ENCODE peak calls at places on chromosomes 3 and 15, in five cellular contexts. V is foreskin keratinocyte; F is ovary; T is CD8-positive, alpha-beta memory T cell; G is breast epithelium. U is an unnamed sample.

GRCh38 chr3:148101061-148101460 is 596.6 kb upstream of the AGTR1 start:
- DNase-seq in V (no peak), F (no peak), T (no peak), G (no peak), U (no peak)

GRCh38 chr15:61115241-61115640 is 113.9 kb downstream of the RORA start:
- DNase-seq in V (no peak), F (no peak), T (no peak), G (no peak), U (no peak)

GRCh38 chr3:192850501-192850981 is 67.1 kb downstream of the MB21D2 start:
- DNase-seq in V (peak; percentile 98), F (no peak), T (no peak), G (peak; percentile 20), U (no peak)

GRCh38 chr3:178454714-178455113 is 81.5 kb upstream of the KCNMB2 start:
- DNase-seq in V (no peak), F (no peak), T (no peak), G (peak; percentile 19), U (peak; percentile 88)

GRCh38 chr15:70856884-70857546 is 3.1 kb upstream of the LARP6 start:
- DNase-seq in V (peak; percentile 74), F (peak; percentile 79), T (no peak), G (peak; percentile 43), U (peak; percentile 91)

GRCh38 chr15:101348015-101348414 is 53.0 kb upstream of the SNRPA1 start:
- DNase-seq in V (no peak), F (no peak), T (no peak), G (no peak), U (no peak)

GRCh38 chr15:69414702-69415161 is 583 bp downstream of the KIF23 start:
- DNase-seq in V (peak; percentile 71), F (peak; percentile 38), T (no peak), G (peak; percentile 86), U (no peak)

GRCh38 chr15:77066961-77067690 is 3.8 kb downstream of the TSPAN3 start:
- DNase-seq in V (peak; percentile 43), F (no peak), T (no peak), G (no peak), U (no peak)

GRCh38 chr3:9452417-9452816 is 55.0 kb downstream of the SETD5 start:
- DNase-seq in V (no peak), F (no peak), T (no peak), G (no peak), U (no peak)

GRCh38 chr3:71724584-71725278 is 471 bp downstream of the EIF4E3 start:
- DNase-seq in V (no peak), F (peak; percentile 58), T (no peak), G (no peak), U (peak; percentile 73)

GRCh38 chr15:75868019-75868418 is 24.8 kb downstream of the UBE2Q2 start:
- DNase-seq in V (no peak), F (no peak), T (no peak), G (no peak), U (no peak)

GRCh38 chr15:48242015-48242414 is 35.9 kb downstream of the SLC12A1 start:
- DNase-seq in V (no peak), F (no peak), T (no peak), G (no peak), U (no peak)

GRCh38 chr3:167733961-167734497 is 663 bp downstream of the PDCD10 start:
- DNase-seq in V (peak; percentile 20), F (no peak), T (no peak), G (no peak), U (no peak)

GRCh38 chr3:193367868-193368267 is 10.7 kb downstream of the ATP13A5 start:
- DNase-seq in V (no peak), F (no peak), T (no peak), G (no peak), U (no peak)

GRCh38 chr15:31511707-31512310 is 185.2 kb downstream of the KLF13 start:
- DNase-seq in V (no peak), F (no peak), T (no peak), G (peak; percentile 11), U (no peak)

GRCh38 chr15:50907866-50908208 is 646 bp upstream of the AP4E1 start:
- DNase-seq in V (no peak), F (no peak), T (peak; percentile 22), G (no peak), U (no peak)

GRCh38 chr3:33980252-33980651 is 181.8 kb downstream of the PDCD6IP start:
- DNase-seq in V (peak; percentile 39), F (no peak), T (no peak), G (no peak), U (no peak)

GRCh38 chr3:141083831-141084624 is 32.9 kb downstream of the SPSB4 start:
- DNase-seq in V (no peak), F (no peak), T (no peak), G (no peak), U (no peak)

GRCh38 chr3:25665646-25666136 is 984 bp upstream of the TOP2B start:
- DNase-seq in V (no peak), F (no peak), T (no peak), G (no peak), U (no peak)

GRCh38 chr3:176693416-176693815 is 503.9 kb downstream of the TBL1XR1 start:
- DNase-seq in V (no peak), F (no peak), T (no peak), G (no peak), U (no peak)

DNA sequence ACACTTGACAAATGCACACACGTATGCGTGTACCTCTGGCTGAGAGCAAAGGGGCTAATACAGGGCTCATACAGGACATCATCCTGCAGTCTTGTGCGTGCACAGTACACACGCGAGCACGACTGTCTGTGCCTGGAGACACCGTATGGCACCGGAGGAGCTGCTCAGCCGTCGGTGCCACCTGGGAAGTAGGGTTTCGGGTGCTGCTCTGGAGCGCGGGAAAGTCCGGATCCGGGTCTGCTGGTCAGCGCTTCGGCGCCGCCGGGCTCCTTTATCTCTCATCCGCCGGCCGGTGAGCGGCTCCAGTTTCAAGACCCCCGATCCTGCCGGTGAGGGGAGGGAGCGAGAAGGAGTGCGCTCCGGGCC is 9.3 kb downstream of the FOXL2 start:
- DNase-seq in V (no peak), F (peak; percentile 48), T (no peak), G (no peak), U (peak; percentile 63)
- H3K27me3 ChIP-seq in V (peaks cover 95% of the 10 kb centered on the region), F (no peaks in the 10 kb centered on the region), T (peaks cover 69% of the 10 kb centered on the region), G (peaks cover 75% of the 10 kb centered on the region), U (peaks cover 75% of the 10 kb centered on the region)

GRCh38 chr3:98764692-98765002 is 1.5 kb downstream of the ST3GAL6 start:
- DNase-seq in V (no peak), F (no peak), T (no peak), G (no peak), U (no peak)
- H3K4me1 ChIP-seq in V (no peaks in the 10 kb centered on the region), F (peaks cover 4% of the 10 kb centered on the region), T (no peaks in the 10 kb centered on the region), G (no peaks in the 10 kb centered on the region), U (no peaks in the 10 kb centered on the region)

GRCh38 chr3:69560818-69561217 is 174.9 kb upstream of the FRMD4B start:
- DNase-seq in V (no peak), F (no peak), T (no peak), G (no peak), U (no peak)

GRCh38 chr3:69565316-69565715 is 173.9 kb upstream of the MITF start:
- DNase-seq in V (no peak), F (no peak), T (no peak), G (no peak), U (no peak)

GRCh38 chr3:69558912-69559311 is 173.0 kb upstream of the FRMD4B start:
- DNase-seq in V (no peak), F (no peak), T (no peak), G (peak; percentile 73), U (peak; percentile 76)

GRCh38 chr3:69563968-69564367 is 175.3 kb upstream of the MITF start:
- DNase-seq in V (no peak), F (no peak), T (no peak), G (no peak), U (no peak)

DNA sequence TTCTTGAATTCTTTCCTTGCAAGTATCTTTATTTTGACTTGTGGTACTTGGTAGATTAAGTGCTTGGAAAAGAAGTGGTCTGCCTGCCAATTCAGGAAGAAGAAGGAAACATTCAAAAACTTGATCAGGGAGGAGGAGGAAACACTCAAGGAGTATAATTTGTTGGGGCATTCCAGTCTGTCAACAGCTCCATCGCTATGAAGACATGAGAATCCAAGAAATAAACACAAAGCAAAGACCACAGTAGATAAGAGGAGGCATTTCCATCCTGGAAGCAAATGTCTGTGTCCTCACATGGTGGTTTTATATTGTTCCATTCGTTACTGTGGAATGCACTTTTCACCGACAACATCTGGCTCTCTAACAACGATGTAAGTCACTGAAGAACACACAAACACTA is 176.1 kb upstream of the FRMD4B start:
- DNase-seq in V (no peak), F (no peak), T (no peak), G (no peak), U (no peak)
- H3K27me3 ChIP-seq in V (peaks cover 14% of the 10 kb centered on the region), F (no peaks in the 10 kb centered on the region), T (no peaks in the 10 kb centered on the region), G (no peaks in the 10 kb centered on the region), U (no peaks in the 10 kb centered on the region)

GRCh38 chr3:138364356-138365252 is 16.2 kb downstream of the MRAS start:
- DNase-seq in V (no peak), F (no peak), T (no peak), G (no peak), U (no peak)
- H3K4me1 ChIP-seq in V (no peaks in the 10 kb centered on the region), F (peaks cover 31% of the 10 kb centered on the region), T (no peaks in the 10 kb centered on the region), G (peaks cover 6% of the 10 kb centered on the region), U (peaks cover 53% of the 10 kb centered on the region)

GRCh38 chr3:184389935-184390528 is 10.2 kb downstream of the CHRD start:
- DNase-seq in V (no peak), F (no peak), T (no peak), G (no peak), U (no peak)

GRCh38 chr3:184389384-184389783 is 9.5 kb downstream of the CHRD start:
- DNase-seq in V (no peak), F (no peak), T (no peak), G (no peak), U (no peak)

GRCh38 chr3:184388164-184388935 is 8.5 kb downstream of the CHRD start:
- DNase-seq in V (no peak), F (no peak), T (no peak), G (no peak), U (no peak)

GRCh38 chr3:184388936-184389230 is 9.0 kb downstream of the CHRD start:
- DNase-seq in V (no peak), F (no peak), T (no peak), G (no peak), U (no peak)

GRCh38 chr3:184391266-184391665 is 11.4 kb downstream of the CHRD start:
- DNase-seq in V (no peak), F (no peak), T (no peak), G (no peak), U (no peak)
- H3K27me3 ChIP-seq in V (peaks cover 32% of the 10 kb centered on the region), F (no peaks in the 10 kb centered on the region), T (no peaks in the 10 kb centered on the region), G (no peaks in the 10 kb centered on the region), U (no peaks in the 10 kb centered on the region)

U was measured in sigmoid colon.